ENCODE peak calls at places on chromosomes 16 and 17, in ten cellular contexts. K is A549; E is PC-9; G is DMS79; R is OCI-M1; X is substantia nigra; L is endothelial cell; M is activated T-cell treated with anti-CD3 and anti-CD28 coated beads, Interleukin-2, amount 50 U/mL, for 72 hours; W is GDM1; V is GM04504. S is an unnamed sample.

GRCh38 chr16:84360170-84360569 is 8.2 kb upstream of the ATP2C2 start:
- DNase-seq in K (no peak), E (no peak), G (no peak), R (no peak), X (no peak), L (no peak), M (peak), W (no peak), V (no peak), S (peak)

GRCh38 chr16:66591018-66591417 is 11.8 kb downstream of the CMTM2 start:
- DNase-seq in K (no peak), E (no peak), G (no peak), R (no peak), X (no peak), L (no peak), M (no peak), W (no peak), V (no peak), S (no peak)

GRCh38 chr16:86450691-86451090 is 59.6 kb upstream of the FOXF1 start:
- DNase-seq in K (no peak), E (no peak), G (no peak), R (no peak), X (no peak), L (no peak), M (no peak), W (no peak), V (no peak), S (no peak)

GRCh38 chr16:6857575-6857974 is 475.1 kb upstream of the RBFOX1 start:
- DNase-seq in K (no peak), E (no peak), G (no peak), R (no peak), X (no peak), L (no peak), M (no peak), W (no peak), V (no peak), S (no peak)

GRCh38 chr16:75820672-75821071 is 94.4 kb upstream of the CPHXL start:
- DNase-seq in K (peak), E (peak), G (no peak), R (peak), X (no peak), L (no peak), M (no peak), W (no peak), V (no peak), S (no peak)

GRCh38 chr17:52155301-52155700 is 3.2 kb downstream of the CA10 start:
- DNase-seq in K (no peak), E (no peak), G (no peak), R (no peak), X (no peak), L (no peak), M (no peak), W (no peak), V (no peak), S (no peak)

GRCh38 chr17:47604268-47604927 is 45.3 kb upstream of the KPNB1 start:
- DNase-seq in K (no peak), E (no peak), G (peak), R (no peak), X (no peak), L (no peak), M (no peak), W (no peak), V (no peak), S (no peak)

GRCh38 chr17:14201595-14201994 is 35.1 kb downstream of the CDRT15 start:
- DNase-seq in K (no peak), E (no peak), G (no peak), R (no peak), X (no peak), L (no peak), M (peak), W (no peak), V (no peak), S (no peak)

GRCh38 chr17:74961657-74962360 is 10.8 kb downstream of the HID1 start:
- DNase-seq in K (peak), E (peak), G (peak), R (peak), X (peak), L (peak), M (peak), W (peak), V (peak), S (peak)

GRCh38 chr16:75860654-75861053 is 134.4 kb upstream of the CPHXL start:
- DNase-seq in K (no peak), E (no peak), G (peak), R (no peak), X (peak), L (no peak), M (no peak), W (no peak), V (no peak), S (no peak)

GRCh38 chr17:18043491-18043890 is 4.3 kb downstream of the GID4 start:
- DNase-seq in K (peak), E (no peak), G (no peak), R (peak), X (no peak), L (no peak), M (no peak), W (no peak), V (no peak), S (no peak)

GRCh38 chr17:16342979-16343378 is 10.3 kb downstream of the CENPV start:
- DNase-seq in K (no peak), E (no peak), G (no peak), R (no peak), X (no peak), L (no peak), M (no peak), W (no peak), V (peak), S (no peak)

GRCh38 chr16:17777461-17777863 is 306.7 kb upstream of the XYLT1 start:
- DNase-seq in K (no peak), E (no peak), G (no peak), R (no peak), X (no peak), L (no peak), M (no peak), W (no peak), V (no peak), S (no peak)

GRCh38 chr17:12348476-12348875 is 317.2 kb upstream of the MYOCD start:
- DNase-seq in K (peak), E (no peak), G (no peak), R (peak), X (no peak), L (no peak), M (no peak), W (no peak), V (no peak), S (no peak)

GRCh38 chr17:58487589-58488427 is at the start of gene HSF5:
- DNase-seq in K (no peak), E (no peak), G (no peak), R (no peak), X (no peak), L (peak), M (peak), W (no peak), V (no peak), S (no peak)

GRCh38 chr17:72984925-72985322 is 107.6 kb downstream of the SLC39A11 start:
- DNase-seq in K (no peak), E (peak), G (no peak), R (no peak), X (no peak), L (no peak), M (no peak), W (no peak), V (no peak), S (no peak)

GRCh38 chr16:85915125-85915845 is 16.3 kb downstream of the IRF8 start:
- DNase-seq in K (no peak), E (no peak), G (no peak), R (no peak), X (no peak), L (no peak), M (no peak), W (no peak), V (no peak), S (no peak)

GRCh38 chr17:79799538-79800324 is 2.9 kb upstream of the CBX8 start:
- DNase-seq in K (no peak), E (no peak), G (no peak), R (peak), X (no peak), L (no peak), M (no peak), W (no peak), V (no peak), S (no peak)

GRCh38 chr16:67156146-67156844 is 3.4 kb downstream of the TRADD start:
- DNase-seq in K (no peak), E (no peak), G (no peak), R (no peak), X (no peak), L (no peak), M (no peak), W (no peak), V (no peak), S (peak)

GRCh38 chr16:3950343-3951193 is 70.1 kb upstream of the CREBBP start:
- DNase-seq in K (peak), E (no peak), G (peak), R (no peak), X (no peak), L (no peak), M (no peak), W (no peak), V (peak), S (no peak)

GRCh38 chr17:65123757-65124675 is 13.2 kb upstream of the RGS9 start:
- DNase-seq in K (peak), E (peak), G (no peak), R (no peak), X (no peak), L (no peak), M (no peak), W (no peak), V (no peak), S (no peak)

GRCh38 chr16:70686376-70687171 is 721 bp upstream of the MTSS2 start:
- DNase-seq in K (no peak), E (no peak), G (no peak), R (peak), X (no peak), L (no peak), M (no peak), W (no peak), V (no peak), S (peak)

GRCh38 chr17:79035686-79036085 is 11.7 kb downstream of the C1QTNF1 start:
- DNase-seq in K (no peak), E (no peak), G (no peak), R (no peak), X (no peak), L (no peak), M (no peak), W (no peak), V (no peak), S (no peak)